ENCODE peak calls at places on chromosomes 16 and 17, in four cellular contexts. R is testis; H is effector memory CD4-positive, alpha-beta T cell; M is CD8-positive, alpha-beta T cell. U is an unnamed sample.

GRCh38 chr16:70289229-70290098 is at the start of gene AARS1:
- DNase-seq in R (peak; percentile 99), H (peak; percentile 92), M (peak; percentile 87), U (peak; percentile 100)

GRCh38 chr16:59249049-59249448 is 514.9 kb upstream of the GOT2 start:
- DNase-seq in R (no peak), H (no peak), M (no peak), U (no peak)

GRCh38 chr16:3612510-3613466 is 1.4 kb upstream of the SLX4 start:
- DNase-seq in R (no peak), H (no peak), M (no peak), U (no peak)

GRCh38 chr17:185445-186138 is 4.1 kb upstream of the DOC2B start:
- DNase-seq in R (no peak), H (no peak), M (no peak), U (no peak)

GRCh38 chr17:66675991-66676371 is 158.9 kb upstream of the CACNG5 start:
- DNase-seq in R (peak; percentile 86), H (no peak), M (no peak), U (peak; percentile 41)

GRCh38 chr16:66660422-66661209 is 35.9 kb downstream of the CMTM4 start:
- DNase-seq in R (peak; percentile 82), H (no peak), M (no peak), U (peak; percentile 72)

GRCh38 chr17:5123343-5124124 is 7.7 kb downstream of the USP6 start:
- DNase-seq in R (peak; percentile 8), H (no peak), M (no peak), U (no peak)

GRCh38 chr17:67891481-67892119 is 66.3 kb downstream of the BPTF start:
- DNase-seq in R (peak; percentile 71), H (no peak), M (no peak), U (peak; percentile 11)

GRCh38 chr17:67685351-67685750 is 32.4 kb upstream of the NOL11 start:
- DNase-seq in R (no peak), H (no peak), M (no peak), U (no peak)

GRCh38 chr16:19691161-19691850 is 26.7 kb downstream of the KNOP1 start:
- DNase-seq in R (peak; percentile 81), H (no peak), M (no peak), U (no peak)

GRCh38 chr16:69520800-69521602 is 44.8 kb upstream of the NFAT5 start:
- DNase-seq in R (no peak), H (no peak), M (no peak), U (no peak)

GRCh38 chr17:16465861-16466338 is 26.1 kb downstream of the LRRC75A start:
- DNase-seq in R (no peak), H (no peak), M (no peak), U (no peak)

GRCh38 chr16:77898671-77899211 is 110.4 kb downstream of the VAT1L start:
- DNase-seq in R (no peak), H (no peak), M (no peak), U (peak; percentile 17)

GRCh38 chr17:8955021-8955420 is 10.5 kb downstream of the PIK3R5 start:
- DNase-seq in R (no peak), H (no peak), M (no peak), U (no peak)

GRCh38 chr16:54402270-54402669 is 115.7 kb upstream of the IRX3 start:
- DNase-seq in R (no peak), H (no peak), M (no peak), U (no peak)

GRCh38 chr16:88991813-88992350 is 14.9 kb upstream of the CBFA2T3 start:
- DNase-seq in R (no peak), H (no peak), M (no peak), U (no peak)

GRCh38 chr17:332558-333322 is 19.9 kb downstream of the RPH3AL start:
- DNase-seq in R (no peak), H (no peak), M (no peak), U (no peak)

GRCh38 chr17:13597723-13598347 is 3.9 kb downstream of the HS3ST3A1 start:
- DNase-seq in R (peak; percentile 65), H (no peak), M (no peak), U (no peak)

GRCh38 chr17:6381052-6381451 is 53.9 kb downstream of the AIPL1 start:
- DNase-seq in R (no peak), H (no peak), M (no peak), U (no peak)

GRCh38 chr17:28511858-28512461 is 5.8 kb downstream of the FOXN1 start:
- DNase-seq in R (no peak), H (no peak), M (no peak), U (no peak)

GRCh38 chr16:56257260-56257659 is 66.0 kb downstream of the GNAO1 start:
- DNase-seq in R (peak; percentile 68), H (no peak), M (no peak), U (no peak)

GRCh38 chr17:35809855-35810461 is 674 bp downstream of the TAF15 start:
- DNase-seq in R (no peak), H (no peak), M (no peak), U (no peak)

GRCh38 chr16:71404364-71404763 is 37.5 kb downstream of the TLE7 start:
- DNase-seq in R (no peak), H (no peak), M (no peak), U (no peak)

GRCh38 chr16:89720520-89720858 is 209 bp downstream of the VPS9D1 start:
- DNase-seq in R (peak; percentile 57), H (no peak), M (no peak), U (no peak)

GRCh38 chr16:8674413-8675022 is at the start of gene ABAT:
- DNase-seq in R (peak; percentile 91), H (peak; percentile 77), M (peak; percentile 74), U (peak; percentile 36)

GRCh38 chr16:1976216-1976520 is 4.3 kb downstream of the TBL3 start:
- DNase-seq in R (no peak), H (no peak), M (no peak), U (no peak)

GRCh38 chr16:1973461-1974156 is 1.8 kb downstream of the TBL3 start:
- DNase-seq in R (no peak), H (no peak), M (no peak), U (no peak)

GRCh38 chr16:1976951-1977874 is 4.1 kb downstream of the NOXO1 start:
- DNase-seq in R (no peak), H (no peak), M (no peak), U (no peak)

GRCh38 chr16:1974157-1975070 is 2.6 kb downstream of the TBL3 start:
- DNase-seq in R (no peak), H (no peak), M (no peak), U (no peak)

DNA sequence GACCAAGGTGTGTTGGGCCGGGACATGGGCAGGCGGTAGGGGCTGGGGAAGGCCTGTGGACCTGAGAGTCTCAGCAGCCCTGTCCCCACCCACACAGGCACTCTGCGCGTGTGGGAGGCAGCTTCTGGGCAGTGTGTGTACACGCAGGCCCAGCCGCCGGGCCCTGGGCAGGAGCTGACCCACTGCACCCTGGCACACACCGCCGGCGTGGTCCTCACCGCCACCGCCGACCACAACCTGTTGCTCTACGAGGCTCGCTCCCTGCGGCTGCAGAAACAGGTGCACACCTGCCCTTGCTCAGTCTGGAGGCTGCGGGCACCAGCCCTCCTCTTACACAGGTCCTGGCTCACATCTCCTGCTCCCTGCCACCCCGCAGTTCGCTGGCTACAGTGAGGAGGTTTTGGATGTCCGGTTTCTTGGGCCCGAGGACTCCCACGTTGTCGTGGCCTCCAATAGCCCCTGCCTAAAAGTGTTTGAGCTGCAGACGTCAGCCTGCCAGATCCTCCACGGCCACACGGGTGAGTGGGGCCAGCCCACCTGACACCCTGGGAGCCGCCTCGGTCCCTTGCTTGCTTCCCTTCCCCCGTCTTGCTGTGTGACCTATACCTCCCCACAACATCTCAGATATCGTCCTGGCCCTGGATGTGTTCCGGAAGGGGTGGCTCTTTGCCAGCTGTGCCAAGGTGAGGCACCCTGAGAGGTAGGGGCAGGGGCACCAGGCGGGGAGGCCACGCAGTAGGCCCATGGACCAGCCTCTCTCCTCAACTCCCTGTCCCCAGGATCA is 3.8 kb downstream of the TBL3 start:
- DNase-seq in R (no peak), H (no peak), M (no peak), U (no peak)
- H3K4me3 ChIP-seq in R (no peak overlapping the region), H (no peak overlapping the region), M (no peak overlapping the region), U (no peak overlapping the region)

DNA sequence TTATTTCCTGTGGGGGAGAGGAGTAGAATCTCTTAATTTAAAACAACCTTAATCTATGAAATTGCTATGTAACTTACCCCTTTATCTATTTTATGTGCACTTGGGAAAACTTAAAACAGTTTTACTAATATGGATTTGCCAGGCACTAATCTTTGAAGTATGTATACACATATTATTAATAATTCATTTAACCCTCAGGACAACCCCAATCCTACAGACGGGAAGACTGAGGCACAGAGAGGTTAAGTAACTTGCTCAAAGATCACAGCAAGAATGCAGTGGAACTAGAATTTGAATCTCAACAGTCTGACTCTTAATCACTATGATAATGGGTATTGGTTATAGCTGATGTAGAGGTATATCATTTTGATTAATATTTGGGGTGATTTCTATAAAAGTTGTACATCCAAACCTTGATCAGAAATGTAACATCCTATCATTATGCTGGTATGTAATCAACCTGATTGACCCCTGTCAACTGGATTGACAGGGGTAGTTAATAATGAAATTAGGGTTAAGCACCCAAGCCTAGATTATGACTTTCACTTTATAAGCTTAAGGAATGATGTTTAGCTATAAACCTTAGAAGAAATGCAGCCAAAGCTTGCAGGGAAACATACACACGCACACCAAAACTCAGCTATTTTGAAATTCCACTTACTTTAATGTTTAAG is 1.6 kb downstream of the MYO1D start:
- DNase-seq in R (no peak), H (no peak), M (no peak), U (no peak)
- H3K4me3 ChIP-seq in R (no peak overlapping the region), H (no peak overlapping the region), M (no peak overlapping the region), U (no peak overlapping the region)

GRCh38 chr16:64700628-64701027 is 421.2 kb downstream of the CDH11 start:
- DNase-seq in R (no peak), H (no peak), M (no peak), U (no peak)
- H3K4me3 ChIP-seq in R (no peak overlapping the region), H (no peak overlapping the region), M (no peak overlapping the region), U (no peak overlapping the region)

GRCh38 chr17:15261818-15262290 is 3.3 kb downstream of the PMP22 start:
- DNase-seq in R (peak; percentile 27), H (no peak), M (no peak), U (no peak)
- H3K4me3 ChIP-seq in R (peak overlapping the region; percentile 70), H (no peak overlapping the region), M (no peak overlapping the region), U (peak overlapping the region; percentile 63)

GRCh38 chr17:43132117-43132516 is 7.0 kb upstream of the BRCA1 start:
- DNase-seq in R (no peak), H (no peak), M (no peak), U (no peak)

GRCh38 chr17:43125133-43125966 is at the start of gene BRCA1:
- DNase-seq in R (peak; percentile 97), H (peak; percentile 84), M (peak; percentile 86), U (peak; percentile 96)

GRCh38 chr17:43125967-43126910 is 1.1 kb upstream of the BRCA1 start:
- DNase-seq in R (no peak), H (no peak), M (no peak), U (no peak)

GRCh38 chr17:43129671-43130010 is 4.5 kb upstream of the BRCA1 start:
- DNase-seq in R (no peak), H (no peak), M (no peak), U (no peak)

DNA sequence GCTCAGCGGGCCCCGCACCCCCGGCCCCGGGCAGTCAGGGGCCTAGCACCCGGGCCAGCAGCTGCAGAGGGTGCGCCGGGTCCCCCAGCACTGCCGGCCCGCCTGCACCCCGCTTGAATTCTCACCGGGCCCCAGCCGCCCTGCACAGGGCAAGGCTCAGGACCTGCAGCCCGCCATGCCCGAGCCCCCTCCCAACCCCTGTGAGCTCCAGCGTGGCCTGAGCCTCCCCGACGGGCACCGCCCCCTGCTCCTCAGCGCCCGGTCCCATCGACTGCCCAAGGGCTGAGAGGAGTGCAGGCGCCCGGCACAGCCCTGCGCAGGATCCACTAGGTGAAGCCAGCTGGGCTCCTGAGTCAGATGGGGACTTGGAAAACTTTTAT is 1.7 kb upstream of the BRCA1 start:
- DNase-seq in R (no peak), H (no peak), M (no peak), U (no peak)
- H3K4me3 ChIP-seq in R (peak overlapping the region; percentile 61), H (no peak overlapping the region), M (no peak overlapping the region), U (no peak overlapping the region)

U was measured in skeletal muscle cell.